ENCODE peak calls at places on chromosomes 16 and 17, in five cellular contexts. X is mesenchymal stem cell, L is H1, K is mesendoderm, H is H9. R is an unnamed sample.
A peak's percentile ranks its signal among the peaks of the same experiment; 100 is the strongest.

GRCh38 chr16:85902366-85903155 is 3.6 kb downstream of the IRF8 start:
- DNase-seq in X (no peak), L (no peak), K (no peak), H (no peak), R (no peak)

GRCh38 chr16:87956771-87957279 is 5.6 kb downstream of the BANP start:
- DNase-seq in X (peak; percentile 68), L (no peak), K (peak; percentile 54), H (no peak), R (peak; percentile 85)

GRCh38 chr16:65833171-65833871 is 533.2 kb upstream of the CDH5 start:
- DNase-seq in X (peak; percentile 86), L (no peak), K (no peak), H (no peak), R (peak; percentile 84)

GRCh38 chr16:77788196-77789084 is at the start of gene VAT1L:
- DNase-seq in X (peak; percentile 80), L (peak; percentile 7), K (peak; percentile 71), H (peak; percentile 69), R (peak; percentile 63)

GRCh38 chr17:71921726-71922320 is 199.0 kb upstream of the SOX9 start:
- DNase-seq in X (peak; percentile 3), L (no peak), K (peak; percentile 37), H (no peak), R (no peak)

GRCh38 chr17:44382917-44383316 is 6.5 kb downstream of the ITGA2B start:
- DNase-seq in X (no peak), L (no peak), K (no peak), H (no peak), R (no peak)

GRCh38 chr16:65546353-65546791 is 424.5 kb upstream of the CDH11 start:
- DNase-seq in X (no peak), L (no peak), K (peak; percentile 47), H (no peak), R (peak; percentile 55)

GRCh38 chr17:51560398-51560797 is 300.1 kb downstream of the UTP18 start:
- DNase-seq in X (no peak), L (no peak), K (no peak), H (no peak), R (no peak)

GRCh38 chr16:11725457-11725856 is 17.2 kb downstream of the TXNDC11 start:
- DNase-seq in X (peak; percentile 30), L (no peak), K (no peak), H (no peak), R (peak; percentile 45)
- H3K79me1 ChIP-seq in X (peaks cover 18% of the 10 kb centered on the region), L (no peaks in the 10 kb centered on the region), K (no peaks in the 10 kb centered on the region), H (no peaks in the 10 kb centered on the region), R (peaks cover 41% of the 10 kb centered on the region)

DNA sequence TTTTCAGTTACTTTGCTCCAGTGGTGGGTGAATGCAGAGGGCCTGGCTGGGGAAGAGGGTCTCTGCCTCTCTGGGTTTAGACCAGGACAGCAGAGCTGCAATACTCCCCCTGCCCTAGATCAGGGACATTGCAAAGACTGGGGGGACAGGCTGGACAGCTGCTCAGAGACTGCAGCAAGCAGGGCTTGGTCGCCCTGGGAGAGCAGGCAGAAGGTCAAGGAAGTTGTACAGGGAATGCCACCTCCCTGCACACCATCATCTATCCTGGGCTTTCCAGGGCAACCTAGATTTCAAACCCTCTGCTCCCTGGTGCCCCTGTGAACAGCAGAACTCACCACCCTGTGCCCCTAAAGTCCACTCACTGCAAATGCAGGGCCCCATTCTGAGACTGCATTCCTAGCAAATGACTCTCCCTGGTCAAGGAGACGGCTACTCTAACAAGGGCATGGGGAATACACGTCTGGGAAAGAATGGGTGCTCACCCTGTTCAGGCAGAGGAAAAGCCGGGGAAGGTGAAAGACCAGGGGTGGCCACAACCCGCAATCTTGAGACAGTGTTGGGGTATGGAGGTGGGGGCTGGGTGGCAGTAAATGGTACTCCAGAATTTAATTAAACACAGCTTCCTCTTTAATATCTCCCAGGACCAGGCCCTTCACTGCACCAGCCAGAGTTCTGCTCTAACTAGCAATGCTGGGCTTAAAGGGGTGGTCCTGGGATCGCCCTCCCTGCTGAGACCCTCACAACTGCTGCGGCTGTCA is 1.0 kb downstream of the KIFC3 start:
- DNase-seq in X (peak; percentile 89), L (no peak), K (peak; percentile 83), H (no peak), R (peak; percentile 75)
- H3K79me1 ChIP-seq in X (peaks cover 2% of the 10 kb centered on the region), L (no peaks in the 10 kb centered on the region), K (peaks cover 7% of the 10 kb centered on the region), H (no peaks in the 10 kb centered on the region), R (peaks cover 55% of the 10 kb centered on the region)

GRCh38 chr17:78369791-78370381 is 8.6 kb upstream of the PGS1 start:
- DNase-seq in X (no peak), L (no peak), K (peak; percentile 52), H (peak; percentile 67), R (no peak)

GRCh38 chr17:78368854-78369495 is 9.1 kb upstream of the SOCS3 start:
- DNase-seq in X (no peak), L (no peak), K (peak; percentile 59), H (peak; percentile 58), R (no peak)

GRCh38 chr17:78367193-78367592 is 7.3 kb upstream of the SOCS3 start:
- DNase-seq in X (no peak), L (no peak), K (no peak), H (no peak), R (no peak)

GRCh38 chr17:78366109-78366848 is 6.4 kb upstream of the SOCS3 start:
- DNase-seq in X (peak; percentile 39), L (no peak), K (peak; percentile 53), H (peak; percentile 66), R (no peak)

DNA sequence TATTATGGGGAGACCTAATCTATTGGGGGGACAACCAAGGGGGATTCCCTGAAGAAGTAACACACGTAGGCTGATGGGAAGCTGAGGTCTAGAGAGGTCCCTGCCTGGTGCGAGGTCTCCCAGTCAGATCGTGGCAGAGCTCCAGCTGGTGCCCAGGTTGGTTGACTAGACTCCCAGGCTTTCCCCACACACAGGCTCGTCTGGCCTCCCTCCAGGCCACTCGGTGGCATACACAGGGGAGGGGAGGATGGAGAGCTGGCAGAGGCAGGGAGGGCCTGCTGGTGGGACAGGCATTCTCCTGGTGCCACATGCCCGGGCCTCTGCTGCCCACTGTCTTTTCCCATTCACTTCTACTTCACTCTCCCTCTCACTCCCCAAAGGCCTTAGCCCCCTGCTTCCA is 8.5 kb upstream of the SOCS3 start:
- DNase-seq in X (no peak), L (no peak), K (no peak), H (no peak), R (no peak)
- H3K79me1 ChIP-seq in X (peaks cover 2% of the 10 kb centered on the region), L (no peaks in the 10 kb centered on the region), K (no peaks in the 10 kb centered on the region), H (no peaks in the 10 kb centered on the region), R (no peaks in the 10 kb centered on the region)

DNA sequence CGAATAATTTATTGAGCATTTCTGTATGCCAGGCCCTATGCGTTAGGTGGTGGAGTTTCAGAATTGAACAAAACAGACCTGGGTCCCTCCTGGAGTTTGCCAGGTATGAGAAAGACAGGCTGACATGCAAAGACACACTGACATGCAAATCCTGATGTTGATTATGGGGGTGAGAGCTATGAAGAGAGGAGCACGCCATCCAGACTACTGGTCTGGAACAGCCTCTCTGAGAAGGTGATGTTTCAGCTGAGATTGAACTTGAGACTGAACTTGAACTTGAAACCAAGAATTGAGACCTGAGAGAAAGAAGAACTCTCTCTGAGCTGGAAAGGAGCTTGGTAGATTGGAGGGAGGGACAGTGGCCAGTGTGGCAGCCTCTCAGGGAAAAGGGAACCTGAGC is 14.2 kb upstream of the CACNG4 start:
- DNase-seq in X (no peak), L (no peak), K (no peak), H (no peak), R (no peak)
- H3K79me1 ChIP-seq in X (no peaks in the 10 kb centered on the region), L (no peaks in the 10 kb centered on the region), K (no peaks in the 10 kb centered on the region), H (no peaks in the 10 kb centered on the region), R (no peaks in the 10 kb centered on the region)